ENCODE peak calls at places on chromosomes 1 and 21, in ten cellular contexts. One of them, this sample, is unnamed.

GRCh38 chr1:78143152-78143551 is 97.4 kb downstream of the GIPC2 start:
- DNase-seq in psoas muscle: no peak
- DNase-seq in substantia nigra: no peak
- DNase-seq in Right ventricle myocardium superior: no peak
- DNase-seq in CD4-positive, alpha-beta T cell: no peak
- DNase-seq in left lung: no peak
- DNase-seq in C1 segment of cervical spinal cord: no peak
- DNase-seq in fibroblast of mammary gland: no peak
- DNase-seq in neural crest cell: no peak
- DNase-seq in GF-D8: no peak
- DNase-seq in this sample: no peak

GRCh38 chr1:54811066-54811465 is 9.9 kb upstream of the TTC22 start:
- DNase-seq in psoas muscle: no peak
- DNase-seq in substantia nigra: no peak
- DNase-seq in CD4-positive, alpha-beta T cell: no peak
- DNase-seq in GF-D8: no peak
- DNase-seq in Right ventricle myocardium superior: no peak
- DNase-seq in neural crest cell: no peak
- DNase-seq in left lung: no peak
- DNase-seq in C1 segment of cervical spinal cord: no peak
- DNase-seq in fibroblast of mammary gland: no peak
- DNase-seq in this sample: no peak

GRCh38 chr1:211472724-211473123 is 19.2 kb downstream of the RD3 start:
- DNase-seq in left lung: no peak
- DNase-seq in CD4-positive, alpha-beta T cell: no peak
- DNase-seq in C1 segment of cervical spinal cord: no peak
- DNase-seq in substantia nigra: no peak
- DNase-seq in neural crest cell: no peak
- DNase-seq in Right ventricle myocardium superior: no peak
- DNase-seq in GF-D8: no peak
- DNase-seq in psoas muscle: no peak
- DNase-seq in fibroblast of mammary gland: no peak
- DNase-seq in this sample: no peak

GRCh38 chr1:1208713-1209433 is 2.5 kb upstream of the TNFRSF18 start:
- DNase-seq in fibroblast of mammary gland: peak
- DNase-seq in left lung: no peak
- DNase-seq in psoas muscle: peak
- DNase-seq in CD4-positive, alpha-beta T cell: no peak
- DNase-seq in GF-D8: peak
- DNase-seq in Right ventricle myocardium superior: no peak
- DNase-seq in C1 segment of cervical spinal cord: no peak
- DNase-seq in substantia nigra: no peak
- DNase-seq in neural crest cell: no peak
- DNase-seq in this sample: no peak

GRCh38 chr1:176752505-176752904 is 289.5 kb downstream of the PAPPA2 start:
- DNase-seq in psoas muscle: no peak
- DNase-seq in fibroblast of mammary gland: no peak
- DNase-seq in substantia nigra: no peak
- DNase-seq in CD4-positive, alpha-beta T cell: no peak
- DNase-seq in left lung: no peak
- DNase-seq in Right ventricle myocardium superior: no peak
- DNase-seq in GF-D8: no peak
- DNase-seq in neural crest cell: no peak
- DNase-seq in C1 segment of cervical spinal cord: no peak
- DNase-seq in this sample: no peak

GRCh38 chr21:45093064-45093532 is 18.7 kb downstream of the ADARB1 start:
- DNase-seq in neural crest cell: no peak
- DNase-seq in fibroblast of mammary gland: no peak
- DNase-seq in C1 segment of cervical spinal cord: no peak
- DNase-seq in substantia nigra: no peak
- DNase-seq in GF-D8: no peak
- DNase-seq in psoas muscle: peak
- DNase-seq in left lung: no peak
- DNase-seq in Right ventricle myocardium superior: peak
- DNase-seq in CD4-positive, alpha-beta T cell: no peak
- DNase-seq in this sample: peak

GRCh38 chr1:111596499-111596898 is 23.1 kb upstream of the RAP1A start:
- DNase-seq in psoas muscle: no peak
- DNase-seq in Right ventricle myocardium superior: no peak
- DNase-seq in C1 segment of cervical spinal cord: no peak
- DNase-seq in neural crest cell: no peak
- DNase-seq in CD4-positive, alpha-beta T cell: peak
- DNase-seq in GF-D8: no peak
- DNase-seq in substantia nigra: no peak
- DNase-seq in fibroblast of mammary gland: no peak
- DNase-seq in left lung: no peak
- DNase-seq in this sample: no peak

GRCh38 chr1:73056826-73057225 is 774.5 kb upstream of the NEGR1 start:
- DNase-seq in C1 segment of cervical spinal cord: no peak
- DNase-seq in left lung: no peak
- DNase-seq in fibroblast of mammary gland: no peak
- DNase-seq in GF-D8: no peak
- DNase-seq in Right ventricle myocardium superior: no peak
- DNase-seq in CD4-positive, alpha-beta T cell: no peak
- DNase-seq in psoas muscle: no peak
- DNase-seq in substantia nigra: no peak
- DNase-seq in neural crest cell: no peak
- DNase-seq in this sample: no peak

GRCh38 chr1:151175036-151175741 is 592 bp downstream of the TMOD4 start:
- DNase-seq in substantia nigra: peak
- DNase-seq in GF-D8: no peak
- DNase-seq in neural crest cell: no peak
- DNase-seq in left lung: no peak
- DNase-seq in fibroblast of mammary gland: peak
- DNase-seq in psoas muscle: peak
- DNase-seq in C1 segment of cervical spinal cord: peak
- DNase-seq in Right ventricle myocardium superior: peak
- DNase-seq in CD4-positive, alpha-beta T cell: no peak
- DNase-seq in this sample: no peak

GRCh38 chr1:4379451-4380175 is 274.8 kb upstream of the AJAP1 start:
- DNase-seq in fibroblast of mammary gland: no peak
- DNase-seq in CD4-positive, alpha-beta T cell: no peak
- DNase-seq in GF-D8: no peak
- DNase-seq in neural crest cell: no peak
- DNase-seq in Right ventricle myocardium superior: no peak
- DNase-seq in left lung: no peak
- DNase-seq in psoas muscle: no peak
- DNase-seq in substantia nigra: no peak
- DNase-seq in C1 segment of cervical spinal cord: no peak
- DNase-seq in this sample: no peak

GRCh38 chr1:93677729-93678128 is 3.9 kb downstream of the BCAR3 start:
- DNase-seq in fibroblast of mammary gland: no peak
- DNase-seq in GF-D8: no peak
- DNase-seq in substantia nigra: no peak
- DNase-seq in Right ventricle myocardium superior: no peak
- DNase-seq in psoas muscle: no peak
- DNase-seq in CD4-positive, alpha-beta T cell: no peak
- DNase-seq in left lung: no peak
- DNase-seq in C1 segment of cervical spinal cord: no peak
- DNase-seq in neural crest cell: no peak
- DNase-seq in this sample: no peak

This sample was measured in heart right ventricle.